ENCODE peak calls at places on chromosomes 16 and 17, in eight cellular contexts. One of them, this sample, is unnamed.

GRCh38 chr17:48259710-48260291 is 152.2 kb downstream of the SNX11 start:
- DNase-seq in right cardiac atrium: no peak
- DNase-seq in dorsolateral prefrontal cortex: no peak
- DNase-seq in iPS DF 6.9: peak; percentile 18
- DNase-seq in AG04450: no peak
- DNase-seq in CD8-positive, alpha-beta T cell: no peak
- DNase-seq in AG10803: peak; percentile 43
- DNase-seq in mammary epithelial cell: peak; percentile 30
- DNase-seq in this sample: peak; percentile 62

GRCh38 chr16:62157544-62157943 is 121.3 kb upstream of the CDH8 start:
- DNase-seq in mammary epithelial cell: no peak
- DNase-seq in AG04450: no peak
- DNase-seq in right cardiac atrium: no peak
- DNase-seq in iPS DF 6.9: no peak
- DNase-seq in dorsolateral prefrontal cortex: no peak
- DNase-seq in CD8-positive, alpha-beta T cell: no peak
- DNase-seq in AG10803: no peak
- DNase-seq in this sample: no peak

GRCh38 chr16:29699324-29700219 is 20.6 kb downstream of the QPRT start:
- DNase-seq in iPS DF 6.9: no peak
- DNase-seq in dorsolateral prefrontal cortex: no peak
- DNase-seq in mammary epithelial cell: no peak
- DNase-seq in right cardiac atrium: no peak
- DNase-seq in AG04450: no peak
- DNase-seq in CD8-positive, alpha-beta T cell: no peak
- DNase-seq in AG10803: no peak
- DNase-seq in this sample: no peak

GRCh38 chr16:61480250-61480649 is 556.0 kb downstream of the CDH8 start:
- DNase-seq in mammary epithelial cell: no peak
- DNase-seq in right cardiac atrium: no peak
- DNase-seq in AG10803: no peak
- DNase-seq in iPS DF 6.9: no peak
- DNase-seq in CD8-positive, alpha-beta T cell: no peak
- DNase-seq in dorsolateral prefrontal cortex: no peak
- DNase-seq in AG04450: no peak
- DNase-seq in this sample: no peak

GRCh38 chr16:89052824-89053724 is 40.6 kb upstream of the ACSF3 start:
- DNase-seq in right cardiac atrium: peak; percentile 65
- DNase-seq in AG10803: peak; percentile 10
- DNase-seq in CD8-positive, alpha-beta T cell: no peak
- DNase-seq in dorsolateral prefrontal cortex: peak; percentile 92
- DNase-seq in mammary epithelial cell: peak; percentile 62
- DNase-seq in AG04450: no peak
- DNase-seq in iPS DF 6.9: no peak
- DNase-seq in this sample: no peak

GRCh38 chr17:14381606-14382005 is 80.7 kb downstream of the HS3ST3B1 start:
- DNase-seq in dorsolateral prefrontal cortex: no peak
- DNase-seq in iPS DF 6.9: no peak
- DNase-seq in AG10803: no peak
- DNase-seq in mammary epithelial cell: no peak
- DNase-seq in right cardiac atrium: no peak
- DNase-seq in AG04450: no peak
- DNase-seq in CD8-positive, alpha-beta T cell: no peak
- DNase-seq in this sample: no peak

GRCh38 chr16:57042157-57043111 is 49.9 kb upstream of the CPNE2 start:
- DNase-seq in right cardiac atrium: no peak
- DNase-seq in AG04450: no peak
- DNase-seq in mammary epithelial cell: peak; percentile 75
- DNase-seq in dorsolateral prefrontal cortex: no peak
- DNase-seq in iPS DF 6.9: no peak
- DNase-seq in CD8-positive, alpha-beta T cell: peak; percentile 84
- DNase-seq in AG10803: no peak
- DNase-seq in this sample: no peak

GRCh38 chr16:85134794-85135153 is 22.5 kb upstream of the CIBAR2 start:
- DNase-seq in mammary epithelial cell: no peak
- DNase-seq in dorsolateral prefrontal cortex: no peak
- DNase-seq in right cardiac atrium: peak; percentile 85
- DNase-seq in iPS DF 6.9: no peak
- DNase-seq in AG10803: no peak
- DNase-seq in CD8-positive, alpha-beta T cell: peak; percentile 16
- DNase-seq in AG04450: no peak
- DNase-seq in this sample: no peak

GRCh38 chr16:84423416-84423837 is 55.1 kb downstream of the ATP2C2 start:
- DNase-seq in dorsolateral prefrontal cortex: no peak
- DNase-seq in right cardiac atrium: no peak
- DNase-seq in mammary epithelial cell: peak; percentile 48
- DNase-seq in AG10803: peak; percentile 31
- DNase-seq in CD8-positive, alpha-beta T cell: no peak
- DNase-seq in AG04450: no peak
- DNase-seq in iPS DF 6.9: peak; percentile 4
- DNase-seq in this sample: peak; percentile 14

GRCh38 chr16:87056083-87056482 is 261.1 kb downstream of the C16orf95 start:
- DNase-seq in CD8-positive, alpha-beta T cell: no peak
- DNase-seq in iPS DF 6.9: no peak
- DNase-seq in AG04450: no peak
- DNase-seq in mammary epithelial cell: peak; percentile 7
- DNase-seq in right cardiac atrium: no peak
- DNase-seq in dorsolateral prefrontal cortex: no peak
- DNase-seq in AG10803: peak; percentile 33
- DNase-seq in this sample: peak; percentile 29

GRCh38 chr16:85395913-85396878 is 216.9 kb upstream of the GSE1 start:
- DNase-seq in CD8-positive, alpha-beta T cell: no peak
- DNase-seq in mammary epithelial cell: peak; percentile 71
- DNase-seq in AG10803: peak; percentile 57
- DNase-seq in right cardiac atrium: peak; percentile 71
- DNase-seq in iPS DF 6.9: no peak
- DNase-seq in dorsolateral prefrontal cortex: peak; percentile 50
- DNase-seq in AG04450: no peak
- DNase-seq in this sample: peak; percentile 33

GRCh38 chr17:1156864-1157263 is 22.9 kb downstream of the ABR start:
- DNase-seq in AG04450: no peak
- DNase-seq in dorsolateral prefrontal cortex: no peak
- DNase-seq in mammary epithelial cell: no peak
- DNase-seq in AG10803: no peak
- DNase-seq in CD8-positive, alpha-beta T cell: no peak
- DNase-seq in iPS DF 6.9: no peak
- DNase-seq in right cardiac atrium: no peak
- DNase-seq in this sample: no peak

GRCh38 chr17:1160591-1161041 is 19.2 kb downstream of the ABR start:
- DNase-seq in dorsolateral prefrontal cortex: no peak
- DNase-seq in mammary epithelial cell: no peak
- DNase-seq in AG10803: no peak
- DNase-seq in right cardiac atrium: no peak
- DNase-seq in CD8-positive, alpha-beta T cell: no peak
- DNase-seq in AG04450: no peak
- DNase-seq in iPS DF 6.9: no peak
- DNase-seq in this sample: no peak

GRCh38 chr17:1159781-1160180 is 20.0 kb downstream of the ABR start:
- DNase-seq in iPS DF 6.9: no peak
- DNase-seq in AG04450: no peak
- DNase-seq in mammary epithelial cell: no peak
- DNase-seq in AG10803: no peak
- DNase-seq in dorsolateral prefrontal cortex: no peak
- DNase-seq in CD8-positive, alpha-beta T cell: no peak
- DNase-seq in right cardiac atrium: no peak
- DNase-seq in this sample: no peak

GRCh38 chr17:1162116-1162855 is 17.5 kb downstream of the ABR start:
- DNase-seq in iPS DF 6.9: no peak
- DNase-seq in AG10803: no peak
- DNase-seq in right cardiac atrium: no peak
- DNase-seq in dorsolateral prefrontal cortex: no peak
- DNase-seq in AG04450: no peak
- DNase-seq in CD8-positive, alpha-beta T cell: no peak
- DNase-seq in mammary epithelial cell: no peak
- DNase-seq in this sample: no peak

DNA sequence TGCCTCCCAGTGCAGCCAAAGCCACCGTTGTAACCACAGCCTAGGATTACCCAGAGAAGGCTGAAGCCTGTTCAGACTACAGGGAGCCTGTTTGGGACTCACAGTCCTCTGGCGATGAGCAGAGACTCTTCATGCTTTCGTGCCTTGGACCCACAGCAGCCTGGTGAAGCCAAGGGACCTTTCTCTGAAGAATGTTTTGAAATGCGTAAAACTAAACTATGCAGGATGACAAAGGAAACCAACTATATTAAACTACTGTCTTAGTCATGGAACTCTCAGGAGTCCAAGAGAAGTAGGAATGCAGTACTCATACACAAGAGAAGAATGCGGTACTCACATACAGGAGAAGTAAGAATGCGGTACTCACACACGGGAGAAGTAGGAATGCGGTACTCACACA is 20.9 kb downstream of the ABR start:
- DNase-seq in AG10803: peak; percentile 46
- DNase-seq in CD8-positive, alpha-beta T cell: no peak
- DNase-seq in AG04450: peak; percentile 43
- DNase-seq in mammary epithelial cell: no peak
- DNase-seq in dorsolateral prefrontal cortex: no peak
- DNase-seq in iPS DF 6.9: no peak
- DNase-seq in right cardiac atrium: no peak
- DNase-seq in this sample: no peak
- H3K4me3 ChIP-seq in AG10803: no peak overlapping the region
- H3K4me3 ChIP-seq in CD8-positive, alpha-beta T cell: no peak overlapping the region
- H3K4me3 ChIP-seq in AG04450: no peak overlapping the region
- H3K4me3 ChIP-seq in mammary epithelial cell: no peak overlapping the region
- H3K4me3 ChIP-seq in dorsolateral prefrontal cortex: no peak overlapping the region
- H3K4me3 ChIP-seq in iPS DF 6.9: no peak overlapping the region
- H3K4me3 ChIP-seq in right cardiac atrium: no peak overlapping the region
- H3K4me3 ChIP-seq in this sample: no peak overlapping the region

GRCh38 chr17:2090210-2090641 is 35.3 kb downstream of the HIC1 start:
- DNase-seq in CD8-positive, alpha-beta T cell: peak; percentile 30
- DNase-seq in mammary epithelial cell: no peak
- DNase-seq in iPS DF 6.9: no peak
- DNase-seq in AG10803: no peak
- DNase-seq in AG04450: no peak
- DNase-seq in dorsolateral prefrontal cortex: no peak
- DNase-seq in right cardiac atrium: no peak
- DNase-seq in this sample: no peak

GRCh38 chr17:2087597-2088211 is 32.8 kb downstream of the HIC1 start:
- DNase-seq in AG10803: no peak
- DNase-seq in AG04450: no peak
- DNase-seq in CD8-positive, alpha-beta T cell: peak; percentile 56
- DNase-seq in mammary epithelial cell: no peak
- DNase-seq in right cardiac atrium: no peak
- DNase-seq in dorsolateral prefrontal cortex: no peak
- DNase-seq in iPS DF 6.9: no peak
- DNase-seq in this sample: peak; percentile 86

GRCh38 chr17:2090804-2091534 is 36.1 kb downstream of the HIC1 start:
- DNase-seq in mammary epithelial cell: peak; percentile 68
- DNase-seq in AG10803: peak; percentile 96
- DNase-seq in AG04450: peak; percentile 82
- DNase-seq in iPS DF 6.9: peak; percentile 50
- DNase-seq in dorsolateral prefrontal cortex: no peak
- DNase-seq in CD8-positive, alpha-beta T cell: no peak
- DNase-seq in right cardiac atrium: peak; percentile 69
- DNase-seq in this sample: peak; percentile 85

GRCh38 chr17:2086306-2086705 is 31.4 kb downstream of the HIC1 start:
- DNase-seq in mammary epithelial cell: no peak
- DNase-seq in dorsolateral prefrontal cortex: no peak
- DNase-seq in AG04450: no peak
- DNase-seq in right cardiac atrium: no peak
- DNase-seq in CD8-positive, alpha-beta T cell: no peak
- DNase-seq in iPS DF 6.9: no peak
- DNase-seq in AG10803: no peak
- DNase-seq in this sample: no peak

DNA sequence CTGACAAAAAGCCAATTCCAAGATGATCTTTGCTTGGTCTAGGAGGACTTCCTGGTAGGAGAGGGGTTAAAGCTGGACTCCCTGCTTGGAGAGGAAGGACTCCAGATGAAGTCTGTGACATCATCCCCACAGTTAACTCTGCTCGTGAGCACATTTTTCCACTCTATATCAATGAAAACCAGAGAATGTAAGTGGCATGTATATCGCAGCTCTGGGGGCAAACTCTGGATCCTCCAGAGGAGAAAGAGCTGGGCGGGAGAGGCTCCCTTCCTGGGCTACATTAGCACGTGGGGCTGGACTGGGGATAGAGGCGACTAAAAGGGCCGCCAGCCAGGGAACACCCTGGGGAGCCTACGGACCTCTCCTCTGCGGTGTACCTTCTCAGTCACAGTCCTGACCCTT is 34.1 kb downstream of the HIC1 start:
- DNase-seq in AG04450: no peak
- DNase-seq in right cardiac atrium: peak; percentile 71
- DNase-seq in CD8-positive, alpha-beta T cell: no peak
- DNase-seq in iPS DF 6.9: no peak
- DNase-seq in dorsolateral prefrontal cortex: no peak
- DNase-seq in mammary epithelial cell: no peak
- DNase-seq in AG10803: peak; percentile 58
- DNase-seq in this sample: peak; percentile 67
- H3K4me3 ChIP-seq in AG04450: peak overlapping the region; percentile 37
- H3K4me3 ChIP-seq in right cardiac atrium: peak overlapping the region; percentile 35
- H3K4me3 ChIP-seq in CD8-positive, alpha-beta T cell: peak overlapping the region; percentile 55
- H3K4me3 ChIP-seq in iPS DF 6.9: no peak overlapping the region
- H3K4me3 ChIP-seq in dorsolateral prefrontal cortex: peak overlapping the region; percentile 38
- H3K4me3 ChIP-seq in mammary epithelial cell: no peak overlapping the region
- H3K4me3 ChIP-seq in AG10803: peak overlapping the region; percentile 58
- H3K4me3 ChIP-seq in this sample: no peak overlapping the region

GRCh38 chr16:21962475-21962874 is 9.3 kb downstream of the UQCRC2 start:
- DNase-seq in right cardiac atrium: no peak
- DNase-seq in mammary epithelial cell: no peak
- DNase-seq in CD8-positive, alpha-beta T cell: no peak
- DNase-seq in iPS DF 6.9: no peak
- DNase-seq in AG04450: no peak
- DNase-seq in AG10803: no peak
- DNase-seq in dorsolateral prefrontal cortex: no peak
- DNase-seq in this sample: no peak
- H3K4me3 ChIP-seq in right cardiac atrium: no peak overlapping the region
- H3K4me3 ChIP-seq in mammary epithelial cell: no peak overlapping the region
- H3K4me3 ChIP-seq in CD8-positive, alpha-beta T cell: no peak overlapping the region
- H3K4me3 ChIP-seq in iPS DF 6.9: no peak overlapping the region
- H3K4me3 ChIP-seq in AG04450: no peak overlapping the region
- H3K4me3 ChIP-seq in AG10803: no peak overlapping the region
- H3K4me3 ChIP-seq in dorsolateral prefrontal cortex: no peak overlapping the region
- H3K4me3 ChIP-seq in this sample: no peak overlapping the region

DNA sequence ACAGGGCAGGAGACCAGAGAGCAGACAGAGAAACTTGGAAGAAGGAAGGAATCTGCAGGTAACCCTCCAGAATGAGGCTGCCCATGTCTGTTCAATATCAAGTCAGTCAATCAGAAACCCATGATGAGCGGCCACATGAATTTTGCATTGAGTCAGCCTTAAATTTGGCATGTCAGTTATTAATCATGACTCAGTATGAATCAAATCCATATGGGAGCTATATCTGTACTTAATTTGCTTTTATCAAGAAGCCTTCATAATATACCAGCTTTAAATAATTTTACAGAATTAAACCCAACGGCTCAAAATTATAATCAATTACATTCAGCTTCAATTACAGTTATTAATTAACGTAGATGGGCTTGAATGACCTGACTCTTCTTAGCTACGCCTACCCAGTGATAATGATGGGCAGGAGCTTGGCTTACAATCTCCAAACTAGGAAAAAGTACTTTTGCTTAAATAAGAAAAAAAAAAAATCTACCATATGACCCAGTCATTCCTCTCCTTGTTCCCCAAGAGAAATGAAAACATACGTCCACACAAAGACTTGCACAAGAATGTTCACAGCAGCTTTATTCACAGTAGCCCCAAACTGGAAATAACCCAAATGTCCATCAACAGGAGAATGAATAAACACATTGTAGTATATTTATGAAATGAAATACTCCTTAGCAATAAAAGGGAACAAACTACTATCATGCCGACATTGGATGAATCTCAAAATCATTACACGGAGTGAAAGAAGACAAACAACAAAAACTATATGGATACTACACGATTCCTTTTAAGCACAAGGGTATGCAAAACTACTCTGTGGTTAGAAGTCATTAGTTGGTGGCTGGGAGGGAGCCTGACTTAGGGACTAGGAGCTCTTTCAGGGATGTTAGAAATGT is 48.6 kb downstream of the SLC39A11 start:
- DNase-seq in dorsolateral prefrontal cortex: no peak
- DNase-seq in AG10803: peak; percentile 84
- DNase-seq in mammary epithelial cell: peak; percentile 53
- DNase-seq in iPS DF 6.9: no peak
- DNase-seq in CD8-positive, alpha-beta T cell: no peak
- DNase-seq in AG04450: peak; percentile 77
- DNase-seq in right cardiac atrium: no peak
- DNase-seq in this sample: no peak
- H3K4me3 ChIP-seq in dorsolateral prefrontal cortex: no peak overlapping the region
- H3K4me3 ChIP-seq in AG10803: no peak overlapping the region
- H3K4me3 ChIP-seq in mammary epithelial cell: no peak overlapping the region
- H3K4me3 ChIP-seq in iPS DF 6.9: no peak overlapping the region
- H3K4me3 ChIP-seq in CD8-positive, alpha-beta T cell: no peak overlapping the region
- H3K4me3 ChIP-seq in AG04450: no peak overlapping the region
- H3K4me3 ChIP-seq in right cardiac atrium: no peak overlapping the region
- H3K4me3 ChIP-seq in this sample: no peak overlapping the region